ENCODE peak calls at places on chromosomes 13 and 19, in five cellular contexts. B is HCT116, T is K562, K is sigmoid colon, X is GM12891. G is an unnamed sample.

GRCh38 chr13:75091707-75092106 is 390.3 kb downstream of the TBC1D4 start:
- DNase-seq in B (no peak), T (no peak), K (no peak), X (no peak), G (no peak)

GRCh38 chr13:34037636-34038325 is 219.8 kb downstream of the RFC3 start:
- DNase-seq in B (no peak), T (no peak), K (no peak), X (no peak), G (no peak)

GRCh38 chr13:113113846-113114271 is 8.3 kb downstream of the F7 start:
- DNase-seq in B (no peak), T (no peak), K (peak), X (no peak), G (no peak)

GRCh38 chr19:2477141-2477710 is 1.3 kb downstream of the GADD45B start:
- DNase-seq in B (no peak), T (no peak), K (no peak), X (no peak), G (no peak)

GRCh38 chr19:42272535-42272897 is 3.5 kb downstream of the CIC start:
- DNase-seq in B (no peak), T (no peak), K (no peak), X (no peak), G (no peak)

GRCh38 chr19:49712397-49712859 is 21.5 kb downstream of the CPT1C start:
- DNase-seq in B (peak), T (peak), K (peak), X (no peak), G (peak)

GRCh38 chr13:81872581-81872980 is 1531.7 kb upstream of the SPRY2 start:
- DNase-seq in B (peak), T (no peak), K (no peak), X (no peak), G (no peak)

GRCh38 chr13:20654156-20654555 is 49.3 kb upstream of the IL17D start:
- DNase-seq in B (no peak), T (no peak), K (no peak), X (no peak), G (no peak)

GRCh38 chr13:114235697-114236096 is 1.0 kb downstream of the CDC16 start:
- DNase-seq in B (no peak), T (no peak), K (no peak), X (no peak), G (no peak)

GRCh38 chr19:50230379-50231351 is 27.2 kb downstream of the MYH14 start:
- DNase-seq in B (no peak), T (peak), K (no peak), X (no peak), G (no peak)

GRCh38 chr19:19871932-19872331 is 6.2 kb downstream of the ZNF253 start:
- DNase-seq in B (no peak), T (no peak), K (no peak), X (no peak), G (no peak)

GRCh38 chr19:19866599-19867248 is 1.0 kb downstream of the ZNF253 start:
- DNase-seq in B (no peak), T (peak), K (no peak), X (peak), G (no peak)

GRCh38 chr19:19860756-19861390 is 4.8 kb upstream of the ZNF253 start:
- DNase-seq in B (no peak), T (peak), K (no peak), X (no peak), G (no peak)

DNA sequence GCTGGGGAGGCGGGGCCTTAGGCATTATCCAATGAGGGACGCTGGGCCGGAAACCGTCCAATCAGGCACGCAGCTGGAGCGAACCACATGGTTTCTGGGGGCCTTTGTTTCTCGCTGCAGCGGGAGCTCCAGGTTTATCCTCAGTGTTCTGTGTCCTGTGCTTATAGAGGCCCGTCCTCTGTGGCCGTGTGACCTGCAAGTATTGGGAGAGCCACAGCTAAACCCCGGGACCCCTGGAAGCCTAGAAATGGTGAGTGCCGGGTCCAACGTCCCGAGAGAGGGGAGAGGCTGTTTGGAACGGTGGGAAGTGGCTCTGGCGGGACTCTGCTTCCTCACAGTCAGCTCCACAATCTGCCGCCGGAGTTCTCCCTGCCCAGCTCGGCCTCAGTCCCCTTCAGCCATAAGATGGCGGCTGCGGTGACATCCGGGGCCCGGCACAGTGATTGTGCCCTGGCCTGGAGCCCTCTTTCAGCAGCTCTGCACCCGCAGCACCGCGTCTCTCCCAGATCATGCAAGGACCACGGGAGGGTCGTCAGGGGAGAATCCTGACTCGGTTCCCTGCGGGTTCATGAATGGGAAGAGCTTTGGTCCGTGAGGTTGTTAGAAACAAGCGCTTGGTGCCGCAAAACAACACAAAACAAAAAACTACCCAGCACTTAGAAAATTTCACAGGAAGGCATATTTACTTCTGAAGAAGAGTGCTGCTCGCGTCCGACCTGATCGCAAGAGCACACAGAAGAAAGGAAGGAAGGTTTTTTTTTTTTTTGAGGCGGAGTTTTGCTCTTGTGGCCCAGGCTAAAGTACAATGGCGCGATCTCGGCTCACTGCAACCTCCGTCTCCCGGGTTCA is at the start of gene ZNF253:
- DNase-seq in B (no peak), T (peak), K (peak), X (peak), G (peak)
- TF ChIP-seq POLR2A in B (no peak), T (peak), K (peak), X (peak), G (peak)

GRCh38 chr19:34580408-34580807 is 96.6 kb downstream of the SCGB2B2 start:
- DNase-seq in B (no peak), T (no peak), K (no peak), X (no peak), G (no peak)
- TF ChIP-seq POLR2A in B (no peak), T (no peak), K (no peak), X (no peak), G (no peak)

DNA sequence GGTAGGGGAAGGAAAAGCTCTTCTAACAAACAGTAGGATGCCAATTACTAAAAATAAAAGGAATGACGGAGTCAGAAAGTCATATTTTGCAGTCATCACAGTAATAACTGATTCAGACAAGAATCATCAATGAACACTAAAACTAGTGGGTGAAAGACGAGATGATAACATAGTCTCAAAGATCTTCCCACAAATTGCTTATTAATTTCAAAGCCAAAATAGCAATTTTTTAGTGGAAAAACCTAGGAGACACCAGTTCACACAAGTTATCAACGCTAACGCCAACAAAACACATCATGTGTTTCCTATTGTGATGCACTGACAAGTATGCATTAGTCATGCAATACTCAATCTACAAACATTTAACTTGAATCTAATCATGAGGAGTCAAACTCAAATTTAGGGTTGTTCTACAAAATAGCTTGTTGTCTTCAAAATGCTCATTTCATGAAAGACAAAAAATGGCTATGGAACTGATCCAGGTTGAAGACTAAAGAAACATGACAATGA is 18.6 kb downstream of the ZNF233 start:
- DNase-seq in B (no peak), T (no peak), K (no peak), X (no peak), G (peak)
- TF ChIP-seq POLR2A in B (no peak), T (no peak), K (no peak), X (no peak), G (no peak)

GRCh38 chr19:15107056-15108010 is at the start of gene SYDE1:
- DNase-seq in B (no peak), T (no peak), K (peak), X (no peak), G (peak)
- TF ChIP-seq POLR2A in B (no peak), T (no peak), K (no peak), X (no peak), G (peak)

GRCh38 chr13:100890645-100891044 is 216.1 kb upstream of the TMTC4 start:
- DNase-seq in B (no peak), T (no peak), K (no peak), X (no peak), G (no peak)
- TF ChIP-seq POLR2A in B (no peak), T (no peak), K (no peak), X (no peak), G (no peak)

G was measured in H54.